ENCODE peak calls at places on chromosome 2, in five cellular contexts. One of them, this sample, is unnamed.

GRCh38 chr2:237798236-237799059 is at the start of gene RBM44:
- DNase-seq in NCI-H1092: no peak
- DNase-seq in body of pancreas: no peak
- DNase-seq in nephron progenitor cell: no peak
- DNase-seq in amygdala: no peak
- DNase-seq in this sample: no peak

GRCh38 chr2:67674668-67675067 is 277.5 kb downstream of the ETAA1 start:
- DNase-seq in body of pancreas: no peak
- DNase-seq in amygdala: no peak
- DNase-seq in nephron progenitor cell: no peak
- DNase-seq in NCI-H1092: no peak
- DNase-seq in this sample: no peak

GRCh38 chr2:134230885-134231284 is 23.0 kb upstream of the MGAT5 start:
- DNase-seq in nephron progenitor cell: no peak
- DNase-seq in body of pancreas: no peak
- DNase-seq in NCI-H1092: no peak
- DNase-seq in amygdala: no peak
- DNase-seq in this sample: no peak

GRCh38 chr2:28108143-28108542 is 217.6 kb downstream of the BABAM2 start:
- DNase-seq in NCI-H1092: no peak
- DNase-seq in amygdala: no peak
- DNase-seq in body of pancreas: no peak
- DNase-seq in nephron progenitor cell: no peak
- DNase-seq in this sample: no peak

GRCh38 chr2:206700141-206700540 is 18.1 kb downstream of the DYTN start:
- DNase-seq in amygdala: no peak
- DNase-seq in NCI-H1092: no peak
- DNase-seq in nephron progenitor cell: no peak
- DNase-seq in body of pancreas: no peak
- DNase-seq in this sample: no peak

GRCh38 chr2:129812071-129812470 is 167.4 kb upstream of the RAB6C start:
- DNase-seq in NCI-H1092: no peak
- DNase-seq in body of pancreas: peak
- DNase-seq in amygdala: no peak
- DNase-seq in nephron progenitor cell: no peak
- DNase-seq in this sample: no peak

GRCh38 chr2:152036611-152037469 is 62.0 kb downstream of the CACNB4 start:
- DNase-seq in amygdala: no peak
- DNase-seq in NCI-H1092: peak
- DNase-seq in body of pancreas: peak
- DNase-seq in nephron progenitor cell: peak
- DNase-seq in this sample: no peak

GRCh38 chr2:64645014-64645418 is 8.7 kb downstream of the SERTAD2 start:
- DNase-seq in nephron progenitor cell: peak
- DNase-seq in amygdala: no peak
- DNase-seq in body of pancreas: peak
- DNase-seq in NCI-H1092: no peak
- DNase-seq in this sample: no peak

GRCh38 chr2:26000561-26001211 is 18.4 kb upstream of the KIF3C start:
- DNase-seq in nephron progenitor cell: no peak
- DNase-seq in body of pancreas: no peak
- DNase-seq in amygdala: no peak
- DNase-seq in NCI-H1092: no peak
- DNase-seq in this sample: no peak

GRCh38 chr2:42801388-42801787 is 9.0 kb upstream of the HAAO start:
- DNase-seq in NCI-H1092: no peak
- DNase-seq in nephron progenitor cell: no peak
- DNase-seq in body of pancreas: no peak
- DNase-seq in amygdala: no peak
- DNase-seq in this sample: no peak

GRCh38 chr2:3633089-3633981 is 24.7 kb upstream of the ALLC start:
- DNase-seq in nephron progenitor cell: no peak
- DNase-seq in NCI-H1092: no peak
- DNase-seq in body of pancreas: no peak
- DNase-seq in amygdala: no peak
- DNase-seq in this sample: no peak

GRCh38 chr2:25349397-25349796 is 7.7 kb upstream of the DNMT3A start:
- DNase-seq in nephron progenitor cell: no peak
- DNase-seq in amygdala: no peak
- DNase-seq in body of pancreas: no peak
- DNase-seq in NCI-H1092: no peak
- DNase-seq in this sample: no peak

GRCh38 chr2:883260-884026 is 67.2 kb upstream of the SNTG2 start:
- DNase-seq in body of pancreas: no peak
- DNase-seq in nephron progenitor cell: no peak
- DNase-seq in NCI-H1092: no peak
- DNase-seq in amygdala: no peak
- DNase-seq in this sample: no peak